ENCODE peak calls at places on chromosomes 16 and 17, in six cellular contexts. I, R, U, F, L and Q are unnamed samples.

GRCh38 chr17:68197997-68198930 is 49.6 kb upstream of the AMZ2 start:
- DNase-seq in I (peak), R (no peak), U (no peak), F (no peak), L (no peak), Q (no peak)

GRCh38 chr16:30447512-30448226 is 2.0 kb upstream of the SEPHS2 start:
- DNase-seq in I (no peak), R (no peak), U (no peak), F (no peak), L (no peak), Q (no peak)

GRCh38 chr17:57563968-57564367 is 181.1 kb downstream of the CCDC182 start:
- DNase-seq in I (no peak), R (no peak), U (no peak), F (no peak), L (no peak), Q (no peak)

GRCh38 chr17:58487589-58488427 is at the start of gene HSF5:
- DNase-seq in I (peak), R (no peak), U (peak), F (no peak), L (no peak), Q (peak)

GRCh38 chr17:19768046-19768782 is 20.1 kb upstream of the ALDH3A1 start:
- DNase-seq in I (no peak), R (no peak), U (no peak), F (no peak), L (no peak), Q (no peak)

GRCh38 chr17:38798614-38799500 is 499 bp downstream of the PIP4K2B start:
- DNase-seq in I (peak), R (no peak), U (peak), F (peak), L (peak), Q (no peak)

GRCh38 chr16:4415538-4416199 is 727 bp downstream of the CORO7 start:
- DNase-seq in I (peak), R (no peak), U (peak), F (no peak), L (no peak), Q (peak)

GRCh38 chr17:76998839-76999238 is 130.6 kb downstream of the MGAT5B start:
- DNase-seq in I (no peak), R (no peak), U (no peak), F (no peak), L (no peak), Q (no peak)

GRCh38 chr17:81291662-81292061 is 3.4 kb downstream of the SLC38A10 start:
- DNase-seq in I (peak), R (peak), U (peak), F (peak), L (peak), Q (peak)

GRCh38 chr16:11914759-11915643 is 755 bp downstream of the GSPT1 start:
- DNase-seq in I (peak), R (peak), U (peak), F (peak), L (peak), Q (peak)